ENCODE peak calls at places on chromosomes 6 and 20, in four cellular contexts. S, B, H and E are unnamed samples.

GRCh38 chr6:26045046-26045938 is 41.9 kb upstream of the HFE start:
- DNase-seq in S (peak; percentile 66), B (no peak), H (peak; percentile 77), E (peak; percentile 96)

GRCh38 chr20:40781979-40782378 is 92.9 kb upstream of the MAFB start:
- DNase-seq in S (no peak), B (no peak), H (no peak), E (no peak)

GRCh38 chr6:26355366-26355765 is 9.6 kb upstream of the BTN3A2 start:
- DNase-seq in S (no peak), B (no peak), H (no peak), E (no peak)

GRCh38 chr6:121157913-121158312 is 176.4 kb downstream of the TBC1D32 start:
- DNase-seq in S (no peak), B (no peak), H (no peak), E (no peak)

GRCh38 chr6:90095145-90095544 is 200.9 kb downstream of the GJA10 start:
- DNase-seq in S (no peak), B (no peak), H (no peak), E (no peak)

GRCh38 chr6:15898693-15899092 is 230.2 kb upstream of the MYLIP start:
- DNase-seq in S (no peak), B (no peak), H (no peak), E (no peak)

GRCh38 chr6:45964300-45964699 is 51.4 kb downstream of the CLIC5 start:
- DNase-seq in S (no peak), B (no peak), H (no peak), E (no peak)

GRCh38 chr6:87401832-87402231 is 5.9 kb upstream of the CFAP206 start:
- DNase-seq in S (no peak), B (no peak), H (no peak), E (no peak)

GRCh38 chr6:161218222-161218621 is 55.6 kb downstream of the AGPAT4 start:
- DNase-seq in S (no peak), B (no peak), H (no peak), E (no peak)

GRCh38 chr6:36827261-36828079 is 11.8 kb downstream of the CPNE5 start:
- DNase-seq in S (no peak), B (peak; percentile 90), H (no peak), E (no peak)

GRCh38 chr20:58209652-58210397 is 18.6 kb downstream of the ANKRD60 start:
- DNase-seq in S (peak; percentile 83), B (peak; percentile 65), H (peak; percentile 94), E (peak; percentile 69)

GRCh38 chr20:18689557-18689956 is 101.7 kb downstream of the DTD1 start:
- DNase-seq in S (no peak), B (no peak), H (no peak), E (no peak)

GRCh38 chr6:158611600-158612041 is 32.9 kb downstream of the DYNLT1 start:
- DNase-seq in S (no peak), B (no peak), H (no peak), E (peak; percentile 96)

GRCh38 chr6:27871919-27872633 is 40.1 kb downstream of the OR2B2 start:
- DNase-seq in S (peak; percentile 61), B (peak; percentile 92), H (peak; percentile 91), E (peak; percentile 98)

GRCh38 chr6:154782245-154782644 is 49.0 kb downstream of the SCAF8 start:
- DNase-seq in S (no peak), B (no peak), H (no peak), E (no peak)

GRCh38 chr6:36487698-36488097 is 44.9 kb downstream of the KCTD20 start:
- DNase-seq in S (no peak), B (no peak), H (no peak), E (no peak)

GRCh38 chr20:48822879-48823385 is 4.9 kb downstream of the PREX1 start:
- DNase-seq in S (no peak), B (peak; percentile 61), H (no peak), E (no peak)

GRCh38 chr6:170253226-170253909 is 37.5 kb downstream of the DLL1 start:
- DNase-seq in S (no peak), B (no peak), H (no peak), E (no peak)

GRCh38 chr6:150589828-150590227 is 9.9 kb upstream of the PLEKHG1 start:
- DNase-seq in S (no peak), B (no peak), H (no peak), E (no peak)